ENCODE peak calls at places on chromosomes 11 and 22, in nine cellular contexts. Q is HFFc6; K is CD4-positive, alpha-beta memory T cell; Z is activated naive CD4-positive, alpha-beta T cell; P is globus pallidus; N is left ventricle myocardium superior; T is heart left ventricle; L is Peyer's patch; H is AG04450. W is an unnamed sample.

GRCh38 chr11:43825217-43825816 is 55.3 kb upstream of the ALKBH3 start:
- DNase-seq in L (no peak), Q (peak; percentile 34), T (no peak), N (no peak), H (no peak), K (peak; percentile 2), Z (no peak), P (no peak), W (no peak)

GRCh38 chr22:23226497-23226850 is 46.2 kb downstream of the BCR start:
- DNase-seq in N (no peak), L (no peak), T (no peak), Z (no peak), P (no peak), H (no peak), K (no peak), Q (no peak), W (no peak)

GRCh38 chr22:48244388-48245118 is 1482.1 kb downstream of the TBC1D22A start:
- DNase-seq in N (no peak), Q (no peak), L (no peak), P (no peak), H (no peak), T (no peak), K (no peak), Z (no peak), W (no peak)

GRCh38 chr11:129710423-129710822 is 105.2 kb upstream of the TMEM45B start:
- DNase-seq in T (no peak), K (no peak), Z (no peak), N (no peak), Q (no peak), H (no peak), P (no peak), L (no peak), W (no peak)

GRCh38 chr11:17907046-17907445 is 105.8 kb downstream of the SERGEF start:
- DNase-seq in L (no peak), N (no peak), K (no peak), Z (no peak), H (no peak), P (no peak), Q (no peak), T (no peak), W (no peak)

GRCh38 chr22:40560994-40561515 is 75.5 kb downstream of the MRTFA start:
- DNase-seq in T (no peak), Z (no peak), P (no peak), N (no peak), H (no peak), L (no peak), Q (no peak), K (no peak), W (no peak)

GRCh38 chr22:27154717-27155116 is 497.3 kb downstream of the MIAT start:
- DNase-seq in H (no peak), N (no peak), Z (no peak), T (no peak), L (no peak), Q (no peak), K (no peak), P (no peak), W (no peak)

GRCh38 chr11:2207773-2208621 is 36.4 kb upstream of the TH start:
- DNase-seq in N (no peak), Z (no peak), T (no peak), P (no peak), H (no peak), L (no peak), K (no peak), Q (no peak), W (no peak)

GRCh38 chr11:133425245-133425644 is 107.1 kb downstream of the OPCML start:
- DNase-seq in H (no peak), P (no peak), Z (no peak), N (no peak), K (no peak), T (no peak), L (no peak), Q (no peak), W (no peak)

GRCh38 chr11:130415719-130416536 is 12.5 kb downstream of the ADAMTS8 start:
- DNase-seq in T (no peak), N (no peak), Z (no peak), L (no peak), Q (no peak), H (no peak), K (no peak), P (no peak), W (no peak)

GRCh38 chr11:34250732-34251639 is 106.8 kb downstream of the ABTB2 start:
- DNase-seq in K (peak; percentile 45), L (peak; percentile 63), Z (peak; percentile 15), H (no peak), Q (peak; percentile 8), P (peak; percentile 67), T (peak; percentile 78), N (peak; percentile 72), W (peak; percentile 49)

GRCh38 chr11:117175104-117175503 is 3.4 kb upstream of the SIDT2 start:
- DNase-seq in P (peak; percentile 83), H (no peak), N (no peak), Z (no peak), Q (no peak), T (no peak), L (no peak), K (no peak), W (no peak)

GRCh38 chr11:111605681-111606080 is 3.4 kb downstream of the SIK2 start:
- DNase-seq in Z (no peak), L (no peak), H (no peak), Q (no peak), N (no peak), T (no peak), P (peak; percentile 39), K (no peak), W (no peak)

GRCh38 chr11:1589996-1590395 is 4.9 kb upstream of the KRTAP5-1 start:
- DNase-seq in Z (no peak), N (no peak), L (no peak), Q (no peak), K (no peak), H (no peak), P (no peak), T (no peak), W (no peak)

GRCh38 chr22:36629320-36629719 is 74.2 kb downstream of the CACNG2 start:
- DNase-seq in Q (no peak), L (no peak), Z (no peak), T (no peak), H (no peak), P (no peak), N (no peak), K (no peak), W (no peak)

GRCh38 chr22:21981874-21982273 is 713 bp downstream of the TOP3B start:
- DNase-seq in Z (no peak), H (no peak), N (no peak), T (no peak), K (no peak), P (no peak), L (no peak), Q (no peak), W (no peak)

GRCh38 chr22:46162771-46163170 is 12.4 kb downstream of the PPARA start:
- DNase-seq in K (no peak), N (no peak), Q (no peak), P (no peak), Z (no peak), L (no peak), H (no peak), T (no peak), W (no peak)

GRCh38 chr11:8813658-8814057 is 97.3 kb upstream of the AKIP1 start:
- DNase-seq in L (peak; percentile 29), P (peak; percentile 64), K (no peak), N (peak; percentile 75), T (peak; percentile 77), H (peak; percentile 74), Q (peak; percentile 78), Z (no peak), W (no peak)

GRCh38 chr11:133977067-133977681 is 20.4 kb upstream of the IGSF9B start:
- DNase-seq in P (no peak), Q (no peak), Z (no peak), H (no peak), K (no peak), N (no peak), T (no peak), L (no peak), W (no peak)

GRCh38 chr11:66969584-66970205 is 5.4 kb upstream of the C11orf86 start:
- DNase-seq in Z (no peak), Q (peak; percentile 80), L (no peak), N (no peak), K (no peak), T (no peak), H (peak; percentile 66), P (no peak), W (no peak)

W was measured in central memory CD4-positive, alpha-beta T cell.